ENCODE peak calls at places on chromosomes 16 and 17, in ten cellular contexts. X, H, P, K, G, Z, L, M, U and S are unnamed samples.

GRCh38 chr17:72413077-72414031 is 292.5 kb downstream of the SOX9 start:
- DNase-seq in G (no peak), U (no peak), M (no peak), K (no peak), X (no peak), Z (no peak), H (no peak), L (no peak), P (no peak), S (no peak)

GRCh38 chr16:980595-980854 is 1.0 kb upstream of the SOX8 start:
- DNase-seq in X (no peak), H (no peak), L (no peak), K (no peak), Z (no peak), G (no peak), U (no peak), M (no peak), P (no peak), S (no peak)

GRCh38 chr17:58317421-58318064 is 11.1 kb downstream of the TSPOAP1 start:
- DNase-seq in X (peak; percentile 57), K (peak; percentile 78), H (peak; percentile 62), G (peak; percentile 78), P (no peak), L (peak; percentile 93), Z (peak; percentile 69), U (peak; percentile 74), M (no peak), S (no peak)

GRCh38 chr17:57915980-57916757 is 39.0 kb downstream of the CUEDC1 start:
- DNase-seq in G (peak; percentile 32), L (no peak), M (peak; percentile 60), H (no peak), U (no peak), X (no peak), K (no peak), Z (no peak), P (peak; percentile 55), S (no peak)

GRCh38 chr16:65717006-65717720 is 595.3 kb upstream of the CDH11 start:
- DNase-seq in Z (no peak), P (no peak), K (no peak), U (no peak), M (no peak), L (no peak), G (no peak), X (no peak), H (no peak), S (no peak)

GRCh38 chr16:8951447-8952280 is 12.0 kb downstream of the USP7 start:
- DNase-seq in K (no peak), P (no peak), X (no peak), U (no peak), M (no peak), L (no peak), Z (no peak), H (no peak), G (no peak), S (no peak)

GRCh38 chr16:55559933-55560516 is 6.5 kb upstream of the CAPNS2 start:
- DNase-seq in L (no peak), Z (no peak), H (no peak), U (no peak), G (no peak), K (no peak), M (no peak), X (no peak), P (no peak), S (no peak)

GRCh38 chr17:32792207-32792606 is 84.7 kb downstream of the MYO1D start:
- DNase-seq in P (no peak), U (no peak), M (no peak), L (no peak), X (no peak), Z (no peak), H (no peak), K (no peak), G (no peak), S (no peak)

GRCh38 chr17:71187145-71187878 is 933.5 kb upstream of the SOX9 start:
- DNase-seq in L (no peak), X (no peak), P (no peak), U (no peak), H (no peak), G (no peak), K (no peak), M (no peak), Z (no peak), S (no peak)

GRCh38 chr16:85381738-85382592 is 231.2 kb upstream of the GSE1 start:
- DNase-seq in H (no peak), X (no peak), P (no peak), U (no peak), K (no peak), Z (no peak), M (no peak), L (no peak), G (no peak), S (no peak)

GRCh38 chr17:1413281-1413791 is 13.3 kb upstream of the YWHAE start:
- DNase-seq in P (no peak), M (no peak), H (no peak), X (no peak), Z (no peak), U (no peak), G (peak; percentile 66), L (peak; percentile 39), K (no peak), S (no peak)

GRCh38 chr16:56513972-56514371 is 5.9 kb downstream of the BBS2 start:
- DNase-seq in X (no peak), G (peak; percentile 61), Z (peak; percentile 19), H (peak; percentile 9), K (peak; percentile 10), P (peak; percentile 48), L (peak; percentile 39), M (no peak), U (no peak), S (no peak)

GRCh38 chr17:79834575-79835469 is 4.4 kb downstream of the CBX4 start:
- DNase-seq in G (no peak), Z (no peak), U (no peak), K (no peak), M (no peak), P (no peak), H (no peak), L (peak; percentile 73), X (no peak), S (no peak)

GRCh38 chr17:751269-752001 is 629 bp downstream of the GEMIN4 start:
- DNase-seq in X (peak; percentile 25), G (peak; percentile 49), K (no peak), H (no peak), P (no peak), Z (peak; percentile 32), M (no peak), U (peak; percentile 48), L (peak; percentile 13), S (no peak)

GRCh38 chr16:73047221-73047535 is 750 bp downstream of the ZFHX3 start:
- DNase-seq in G (peak; percentile 83), L (no peak), M (no peak), X (no peak), H (no peak), P (no peak), U (no peak), K (no peak), Z (no peak), S (no peak)

GRCh38 chr17:38659415-38659814 is 15.3 kb downstream of the EPOP start:
- DNase-seq in M (no peak), U (no peak), P (no peak), X (no peak), G (no peak), H (no peak), Z (no peak), L (no peak), K (no peak), S (no peak)

GRCh38 chr16:46650224-46650623 is 29.0 kb upstream of the SHCBP1 start:
- DNase-seq in K (no peak), L (no peak), P (no peak), M (no peak), G (peak; percentile 46), H (no peak), X (no peak), Z (no peak), U (no peak), S (no peak)

GRCh38 chr17:32928527-32929287 is 754 bp downstream of the TMEM98 start:
- DNase-seq in Z (no peak), G (no peak), X (no peak), H (no peak), U (no peak), K (no peak), P (no peak), M (no peak), L (no peak), S (no peak)

GRCh38 chr17:82297804-82298537 is 19.4 kb downstream of the CD7 start:
- DNase-seq in G (peak; percentile 95), U (peak; percentile 89), P (peak; percentile 66), M (no peak), X (peak; percentile 86), L (no peak), H (peak; percentile 89), K (peak; percentile 92), Z (peak; percentile 91), S (no peak)

GRCh38 chr16:11743308-11744074 is 834 bp upstream of the TXNDC11 start:
- DNase-seq in H (no peak), P (no peak), L (peak; percentile 61), G (peak; percentile 6), M (no peak), U (no peak), K (peak; percentile 15), Z (no peak), X (no peak), S (no peak)

GRCh38 chr16:87472142-87472778 is 20.6 kb downstream of the ZCCHC14 start:
- DNase-seq in Z (no peak), P (no peak), H (no peak), U (no peak), L (no peak), X (no peak), M (no peak), K (no peak), G (no peak), S (no peak)

GRCh38 chr17:77142689-77143088 is 1.9 kb downstream of the SEC14L1 start:
- DNase-seq in M (no peak), L (no peak), U (no peak), X (no peak), G (no peak), K (no peak), Z (no peak), P (no peak), H (no peak), S (no peak)

GRCh38 chr16:77551352-77551751 is 116.5 kb upstream of the ADAMTS18 start:
- DNase-seq in Z (no peak), M (no peak), U (no peak), H (no peak), G (peak; percentile 78), P (no peak), K (no peak), X (no peak), L (no peak), S (no peak)

GRCh38 chr17:18850679-18851078 is 7.3 kb upstream of the PRPSAP2 start:
- DNase-seq in Z (no peak), L (no peak), U (no peak), K (no peak), G (no peak), H (no peak), M (no peak), P (no peak), X (no peak), S (no peak)

GRCh38 chr16:86384263-86384649 is 126.1 kb upstream of the FOXF1 start:
- DNase-seq in X (no peak), G (no peak), L (no peak), M (no peak), K (no peak), H (no peak), P (no peak), Z (no peak), U (no peak), S (no peak)

GRCh38 chr17:51355314-51356083 is 95.2 kb downstream of the UTP18 start:
- DNase-seq in P (no peak), K (no peak), X (no peak), G (peak; percentile 31), U (no peak), H (no peak), M (no peak), L (no peak), Z (no peak), S (no peak)

GRCh38 chr17:40695874-40696472 is 7.6 kb downstream of the KRT24 start:
- DNase-seq in H (no peak), P (no peak), X (no peak), M (no peak), U (no peak), Z (no peak), K (no peak), G (no peak), L (no peak), S (no peak)

GRCh38 chr16:81700071-81700779 is 78.9 kb upstream of the PLCG2 start:
- DNase-seq in L (no peak), K (no peak), U (no peak), M (no peak), P (no peak), X (no peak), H (no peak), Z (no peak), G (no peak), S (no peak)